ENCODE peak calls at places on chromosomes 3 and 15, in six cellular contexts. One of them, this sample, is unnamed.
A peak's percentile ranks its signal among the peaks of the same experiment; 100 is the strongest.

GRCh38 chr3:48504051-48504946 is at the start of gene SHISA5:
- DNase-seq in ureter: peak; percentile 89
- DNase-seq in lower lobe of right lung: peak; percentile 84
- DNase-seq in stimulated activated CD8-positive, alpha-beta memory T cell treated with anti-CD3 and anti-CD28 coated beads, Interleukin-4, amount 100 ng/mL, for 1 hour: no peak
- DNase-seq in kidney tubule cell: peak; percentile 72
- DNase-seq in dermis blood vessel endothelial cell: peak; percentile 85
- DNase-seq in this sample: peak; percentile 58

GRCh38 chr3:108013141-108014055 is 77.4 kb downstream of the CD47 start:
- DNase-seq in ureter: no peak
- DNase-seq in lower lobe of right lung: no peak
- DNase-seq in stimulated activated CD8-positive, alpha-beta memory T cell treated with anti-CD3 and anti-CD28 coated beads, Interleukin-4, amount 100 ng/mL, for 1 hour: no peak
- DNase-seq in kidney tubule cell: no peak
- DNase-seq in dermis blood vessel endothelial cell: no peak
- DNase-seq in this sample: no peak

GRCh38 chr3:51355891-51356578 is 29.1 kb upstream of the MANF start:
- DNase-seq in ureter: peak; percentile 64
- DNase-seq in lower lobe of right lung: no peak
- DNase-seq in stimulated activated CD8-positive, alpha-beta memory T cell treated with anti-CD3 and anti-CD28 coated beads, Interleukin-4, amount 100 ng/mL, for 1 hour: no peak
- DNase-seq in kidney tubule cell: no peak
- DNase-seq in dermis blood vessel endothelial cell: no peak
- DNase-seq in this sample: no peak

GRCh38 chr3:42590989-42591756 is 513 bp downstream of the SS18L2 start:
- DNase-seq in ureter: peak; percentile 45
- DNase-seq in lower lobe of right lung: no peak
- DNase-seq in stimulated activated CD8-positive, alpha-beta memory T cell treated with anti-CD3 and anti-CD28 coated beads, Interleukin-4, amount 100 ng/mL, for 1 hour: no peak
- DNase-seq in kidney tubule cell: peak; percentile 58
- DNase-seq in dermis blood vessel endothelial cell: peak; percentile 35
- DNase-seq in this sample: peak; percentile 23

GRCh38 chr3:23175361-23176073 is 27.6 kb upstream of the UBE2E2 start:
- DNase-seq in ureter: no peak
- DNase-seq in lower lobe of right lung: no peak
- DNase-seq in stimulated activated CD8-positive, alpha-beta memory T cell treated with anti-CD3 and anti-CD28 coated beads, Interleukin-4, amount 100 ng/mL, for 1 hour: no peak
- DNase-seq in kidney tubule cell: peak; percentile 69
- DNase-seq in dermis blood vessel endothelial cell: peak; percentile 78
- DNase-seq in this sample: peak; percentile 37

GRCh38 chr3:123859177-123859576 is 25.0 kb downstream of the MYLK start:
- DNase-seq in ureter: no peak
- DNase-seq in lower lobe of right lung: no peak
- DNase-seq in stimulated activated CD8-positive, alpha-beta memory T cell treated with anti-CD3 and anti-CD28 coated beads, Interleukin-4, amount 100 ng/mL, for 1 hour: no peak
- DNase-seq in kidney tubule cell: no peak
- DNase-seq in dermis blood vessel endothelial cell: no peak
- DNase-seq in this sample: no peak

GRCh38 chr3:37145607-37146006 is 28.8 kb downstream of the LRRFIP2 start:
- DNase-seq in ureter: no peak
- DNase-seq in lower lobe of right lung: no peak
- DNase-seq in stimulated activated CD8-positive, alpha-beta memory T cell treated with anti-CD3 and anti-CD28 coated beads, Interleukin-4, amount 100 ng/mL, for 1 hour: no peak
- DNase-seq in kidney tubule cell: no peak
- DNase-seq in dermis blood vessel endothelial cell: no peak
- DNase-seq in this sample: no peak

GRCh38 chr15:48177383-48177874 is 666 bp downstream of the MYEF2 start:
- DNase-seq in ureter: no peak
- DNase-seq in lower lobe of right lung: no peak
- DNase-seq in stimulated activated CD8-positive, alpha-beta memory T cell treated with anti-CD3 and anti-CD28 coated beads, Interleukin-4, amount 100 ng/mL, for 1 hour: no peak
- DNase-seq in kidney tubule cell: peak; percentile 80
- DNase-seq in dermis blood vessel endothelial cell: peak; percentile 84
- DNase-seq in this sample: peak; percentile 59

GRCh38 chr3:159727506-159727905 is 261.1 kb upstream of the IL12A start:
- DNase-seq in ureter: no peak
- DNase-seq in lower lobe of right lung: no peak
- DNase-seq in stimulated activated CD8-positive, alpha-beta memory T cell treated with anti-CD3 and anti-CD28 coated beads, Interleukin-4, amount 100 ng/mL, for 1 hour: no peak
- DNase-seq in kidney tubule cell: no peak
- DNase-seq in dermis blood vessel endothelial cell: peak; percentile 74
- DNase-seq in this sample: peak; percentile 75

GRCh38 chr15:85597155-85597815 is 197.4 kb downstream of the KLHL25 start:
- DNase-seq in ureter: no peak
- DNase-seq in lower lobe of right lung: no peak
- DNase-seq in stimulated activated CD8-positive, alpha-beta memory T cell treated with anti-CD3 and anti-CD28 coated beads, Interleukin-4, amount 100 ng/mL, for 1 hour: no peak
- DNase-seq in kidney tubule cell: no peak
- DNase-seq in dermis blood vessel endothelial cell: no peak
- DNase-seq in this sample: peak; percentile 50

GRCh38 chr15:73946795-73947370 is 20.6 kb downstream of the LOXL1 start:
- DNase-seq in ureter: no peak
- DNase-seq in lower lobe of right lung: peak; percentile 18
- DNase-seq in stimulated activated CD8-positive, alpha-beta memory T cell treated with anti-CD3 and anti-CD28 coated beads, Interleukin-4, amount 100 ng/mL, for 1 hour: no peak
- DNase-seq in kidney tubule cell: no peak
- DNase-seq in dermis blood vessel endothelial cell: no peak
- DNase-seq in this sample: no peak

GRCh38 chr3:37967252-37967881 is 23.2 kb upstream of the VILL start:
- DNase-seq in ureter: no peak
- DNase-seq in lower lobe of right lung: peak; percentile 74
- DNase-seq in stimulated activated CD8-positive, alpha-beta memory T cell treated with anti-CD3 and anti-CD28 coated beads, Interleukin-4, amount 100 ng/mL, for 1 hour: peak; percentile 13
- DNase-seq in kidney tubule cell: peak; percentile 67
- DNase-seq in dermis blood vessel endothelial cell: peak; percentile 85
- DNase-seq in this sample: peak; percentile 66

GRCh38 chr15:38886315-38887163 is 321.9 kb upstream of the RASGRP1 start:
- DNase-seq in ureter: no peak
- DNase-seq in lower lobe of right lung: no peak
- DNase-seq in stimulated activated CD8-positive, alpha-beta memory T cell treated with anti-CD3 and anti-CD28 coated beads, Interleukin-4, amount 100 ng/mL, for 1 hour: no peak
- DNase-seq in kidney tubule cell: peak; percentile 57
- DNase-seq in dermis blood vessel endothelial cell: no peak
- DNase-seq in this sample: peak; percentile 74

GRCh38 chr3:155242342-155242741 is 51.1 kb downstream of the STRIT1 start:
- DNase-seq in ureter: no peak
- DNase-seq in lower lobe of right lung: no peak
- DNase-seq in stimulated activated CD8-positive, alpha-beta memory T cell treated with anti-CD3 and anti-CD28 coated beads, Interleukin-4, amount 100 ng/mL, for 1 hour: no peak
- DNase-seq in kidney tubule cell: no peak
- DNase-seq in dermis blood vessel endothelial cell: no peak
- DNase-seq in this sample: no peak

GRCh38 chr3:4421121-4421520 is 45.9 kb downstream of the SUMF1 start:
- DNase-seq in ureter: no peak
- DNase-seq in lower lobe of right lung: no peak
- DNase-seq in stimulated activated CD8-positive, alpha-beta memory T cell treated with anti-CD3 and anti-CD28 coated beads, Interleukin-4, amount 100 ng/mL, for 1 hour: no peak
- DNase-seq in kidney tubule cell: peak; percentile 83
- DNase-seq in dermis blood vessel endothelial cell: peak; percentile 7
- DNase-seq in this sample: peak; percentile 93

GRCh38 chr3:16399473-16399872 is 114.0 kb downstream of the RFTN1 start:
- DNase-seq in ureter: no peak
- DNase-seq in lower lobe of right lung: no peak
- DNase-seq in stimulated activated CD8-positive, alpha-beta memory T cell treated with anti-CD3 and anti-CD28 coated beads, Interleukin-4, amount 100 ng/mL, for 1 hour: no peak
- DNase-seq in kidney tubule cell: peak; percentile 94
- DNase-seq in dermis blood vessel endothelial cell: no peak
- DNase-seq in this sample: peak; percentile 56

GRCh38 chr15:100829457-100829856 is 50.2 kb upstream of the ALDH1A3 start:
- DNase-seq in ureter: no peak
- DNase-seq in lower lobe of right lung: no peak
- DNase-seq in stimulated activated CD8-positive, alpha-beta memory T cell treated with anti-CD3 and anti-CD28 coated beads, Interleukin-4, amount 100 ng/mL, for 1 hour: no peak
- DNase-seq in kidney tubule cell: no peak
- DNase-seq in dermis blood vessel endothelial cell: no peak
- DNase-seq in this sample: no peak

GRCh38 chr3:32453346-32453745 is 49.3 kb downstream of the CMTM6 start:
- DNase-seq in ureter: no peak
- DNase-seq in lower lobe of right lung: no peak
- DNase-seq in stimulated activated CD8-positive, alpha-beta memory T cell treated with anti-CD3 and anti-CD28 coated beads, Interleukin-4, amount 100 ng/mL, for 1 hour: no peak
- DNase-seq in kidney tubule cell: no peak
- DNase-seq in dermis blood vessel endothelial cell: no peak
- DNase-seq in this sample: no peak

GRCh38 chr3:133211449-133211848 is 173.3 kb downstream of the TMEM108 start:
- DNase-seq in ureter: no peak
- DNase-seq in lower lobe of right lung: no peak
- DNase-seq in stimulated activated CD8-positive, alpha-beta memory T cell treated with anti-CD3 and anti-CD28 coated beads, Interleukin-4, amount 100 ng/mL, for 1 hour: no peak
- DNase-seq in kidney tubule cell: peak; percentile 2
- DNase-seq in dermis blood vessel endothelial cell: no peak
- DNase-seq in this sample: peak; percentile 57

GRCh38 chr3:188345223-188345622 is 191.3 kb downstream of the LPP start:
- DNase-seq in ureter: no peak
- DNase-seq in lower lobe of right lung: no peak
- DNase-seq in stimulated activated CD8-positive, alpha-beta memory T cell treated with anti-CD3 and anti-CD28 coated beads, Interleukin-4, amount 100 ng/mL, for 1 hour: no peak
- DNase-seq in kidney tubule cell: peak; percentile 83
- DNase-seq in dermis blood vessel endothelial cell: peak; percentile 95
- DNase-seq in this sample: peak; percentile 52

GRCh38 chr15:67164401-67164791 is 90.1 kb downstream of the AAGAB start:
- DNase-seq in ureter: no peak
- DNase-seq in lower lobe of right lung: peak; percentile 61
- DNase-seq in stimulated activated CD8-positive, alpha-beta memory T cell treated with anti-CD3 and anti-CD28 coated beads, Interleukin-4, amount 100 ng/mL, for 1 hour: no peak
- DNase-seq in kidney tubule cell: peak; percentile 50
- DNase-seq in dermis blood vessel endothelial cell: peak; percentile 60
- DNase-seq in this sample: no peak

GRCh38 chr15:32831458-32831857 is 113.7 kb downstream of the GREM1 start:
- DNase-seq in ureter: no peak
- DNase-seq in lower lobe of right lung: no peak
- DNase-seq in stimulated activated CD8-positive, alpha-beta memory T cell treated with anti-CD3 and anti-CD28 coated beads, Interleukin-4, amount 100 ng/mL, for 1 hour: no peak
- DNase-seq in kidney tubule cell: no peak
- DNase-seq in dermis blood vessel endothelial cell: no peak
- DNase-seq in this sample: no peak

GRCh38 chr3:42906085-42906904 is at the start of gene ZNF662:
- DNase-seq in ureter: peak; percentile 59
- DNase-seq in lower lobe of right lung: peak; percentile 57
- DNase-seq in stimulated activated CD8-positive, alpha-beta memory T cell treated with anti-CD3 and anti-CD28 coated beads, Interleukin-4, amount 100 ng/mL, for 1 hour: no peak
- DNase-seq in kidney tubule cell: peak; percentile 46
- DNase-seq in dermis blood vessel endothelial cell: peak; percentile 5
- DNase-seq in this sample: no peak

GRCh38 chr15:66803182-66803729 is 101.2 kb downstream of the SMAD6 start:
- DNase-seq in ureter: peak; percentile 89
- DNase-seq in lower lobe of right lung: peak; percentile 93
- DNase-seq in stimulated activated CD8-positive, alpha-beta memory T cell treated with anti-CD3 and anti-CD28 coated beads, Interleukin-4, amount 100 ng/mL, for 1 hour: no peak
- DNase-seq in kidney tubule cell: peak; percentile 97
- DNase-seq in dermis blood vessel endothelial cell: peak; percentile 98
- DNase-seq in this sample: peak; percentile 99

GRCh38 chr15:67290319-67290718 is 35.7 kb downstream of the IQCH start:
- DNase-seq in ureter: no peak
- DNase-seq in lower lobe of right lung: no peak
- DNase-seq in stimulated activated CD8-positive, alpha-beta memory T cell treated with anti-CD3 and anti-CD28 coated beads, Interleukin-4, amount 100 ng/mL, for 1 hour: no peak
- DNase-seq in kidney tubule cell: no peak
- DNase-seq in dermis blood vessel endothelial cell: no peak
- DNase-seq in this sample: no peak

GRCh38 chr15:40280260-40281056 is 2.4 kb downstream of the ANKRD63 start:
- DNase-seq in ureter: no peak
- DNase-seq in lower lobe of right lung: no peak
- DNase-seq in stimulated activated CD8-positive, alpha-beta memory T cell treated with anti-CD3 and anti-CD28 coated beads, Interleukin-4, amount 100 ng/mL, for 1 hour: no peak
- DNase-seq in kidney tubule cell: no peak
- DNase-seq in dermis blood vessel endothelial cell: no peak
- DNase-seq in this sample: no peak

GRCh38 chr3:75295013-75295412 is 369.1 kb upstream of the FRG2C start:
- DNase-seq in ureter: no peak
- DNase-seq in lower lobe of right lung: no peak
- DNase-seq in stimulated activated CD8-positive, alpha-beta memory T cell treated with anti-CD3 and anti-CD28 coated beads, Interleukin-4, amount 100 ng/mL, for 1 hour: no peak
- DNase-seq in kidney tubule cell: no peak
- DNase-seq in dermis blood vessel endothelial cell: no peak
- DNase-seq in this sample: no peak

GRCh38 chr15:31824009-31824408 is 206.3 kb upstream of the CHRNA7 start:
- DNase-seq in ureter: no peak
- DNase-seq in lower lobe of right lung: no peak
- DNase-seq in stimulated activated CD8-positive, alpha-beta memory T cell treated with anti-CD3 and anti-CD28 coated beads, Interleukin-4, amount 100 ng/mL, for 1 hour: no peak
- DNase-seq in kidney tubule cell: no peak
- DNase-seq in dermis blood vessel endothelial cell: no peak
- DNase-seq in this sample: no peak